ENCODE peak calls at places on chromosomes 4 and X, in five cellular contexts. One of them, this sample, is unnamed.

GRCh38 chr4:34271479-34272355 is 1972.6 kb downstream of the ARAP2 start:
- DNase-seq in KBM-7: no peak
- DNase-seq in HTR-8/SVneo: no peak
- DNase-seq in HS-5: no peak
- DNase-seq in ovary: no peak
- DNase-seq in this sample: no peak

GRCh38 chr4:184896868-184897715 is 71.3 kb upstream of the ACSL1 start:
- DNase-seq in KBM-7: no peak
- DNase-seq in HTR-8/SVneo: no peak
- DNase-seq in HS-5: no peak
- DNase-seq in ovary: no peak
- DNase-seq in this sample: no peak

GRCh38 chrX:7941390-7942042 is 14.3 kb upstream of the PNPLA4 start:
- DNase-seq in KBM-7: peak
- DNase-seq in HTR-8/SVneo: peak
- DNase-seq in HS-5: no peak
- DNase-seq in ovary: no peak
- DNase-seq in this sample: no peak

GRCh38 chrX:104659037-104659744 is 93.2 kb downstream of the IL1RAPL2 start:
- DNase-seq in KBM-7: no peak
- DNase-seq in HTR-8/SVneo: no peak
- DNase-seq in HS-5: no peak
- DNase-seq in ovary: peak
- DNase-seq in this sample: no peak

GRCh38 chr4:83207497-83208105 is 77.0 kb downstream of the COQ2 start:
- DNase-seq in KBM-7: no peak
- DNase-seq in HTR-8/SVneo: peak
- DNase-seq in HS-5: peak
- DNase-seq in ovary: no peak
- DNase-seq in this sample: no peak

GRCh38 chr4:76984788-76985211 is 35.2 kb downstream of the SEPTIN11 start:
- DNase-seq in KBM-7: no peak
- DNase-seq in HTR-8/SVneo: peak
- DNase-seq in HS-5: peak
- DNase-seq in ovary: peak
- DNase-seq in this sample: no peak

GRCh38 chr4:186557061-186557460 is 1.7 kb upstream of the MTNR1A start:
- DNase-seq in KBM-7: no peak
- DNase-seq in HTR-8/SVneo: no peak
- DNase-seq in HS-5: peak
- DNase-seq in ovary: no peak
- DNase-seq in this sample: no peak

GRCh38 chr4:53055274-53055673 is 193.2 kb downstream of the RASL11B start:
- DNase-seq in KBM-7: peak
- DNase-seq in HTR-8/SVneo: no peak
- DNase-seq in HS-5: no peak
- DNase-seq in ovary: no peak
- DNase-seq in this sample: no peak

GRCh38 chr4:33998204-33998603 is 2246.1 kb downstream of the ARAP2 start:
- DNase-seq in KBM-7: no peak
- DNase-seq in HTR-8/SVneo: no peak
- DNase-seq in HS-5: no peak
- DNase-seq in ovary: no peak
- DNase-seq in this sample: no peak